ENCODE peak calls at places on chromosomes 7 and 10, in seven cellular contexts. A is spleen, S is ovary, L is H1, P is heart left ventricle, I is IMR-90, N is body of pancreas. G is an unnamed sample. For H3K4me1, the result is how much of the 10 kb centered on the place peaks cover.

GRCh38 chr7:16066805-16067459 is 354.4 kb downstream of the CRPPA start:
- DNase-seq in S (no peak), I (no peak), N (no peak), P (no peak), A (no peak), L (no peak), G (no peak)

GRCh38 chr10:26468291-26468690 is 30.1 kb downstream of the APBB1IP start:
- DNase-seq in N (no peak), I (no peak), P (no peak), L (no peak), S (no peak), A (no peak), G (no peak)

GRCh38 chr7:99001482-99002145 is 123.3 kb downstream of the TRRAP start:
- DNase-seq in N (peak), S (no peak), P (no peak), A (no peak), L (no peak), I (no peak), G (no peak)

GRCh38 chr7:101391991-101392390 is 29.3 kb downstream of the COL26A1 start:
- DNase-seq in L (peak), A (no peak), I (no peak), S (no peak), P (no peak), N (no peak), G (no peak)

GRCh38 chr7:134649231-134649775 is 2.6 kb downstream of the BPGM start:
- DNase-seq in I (peak), N (no peak), S (no peak), A (no peak), L (no peak), P (no peak), G (no peak)

GRCh38 chr7:75915416-75916156 is 631 bp downstream of the POR start:
- DNase-seq in L (peak), N (peak), A (peak), S (no peak), I (peak), P (peak), G (peak)

GRCh38 chr10:58781873-58782488 is 269.3 kb downstream of the BICC1 start:
- DNase-seq in I (peak), S (no peak), A (no peak), P (no peak), N (no peak), L (no peak), G (no peak)

GRCh38 chr10:113520606-113521481 is 32.0 kb upstream of the HABP2 start:
- DNase-seq in L (peak), N (peak), P (peak), I (peak), A (no peak), S (peak), G (peak)

GRCh38 chr7:150982348-150982747 is 4.2 kb upstream of the KCNH2 start:
- DNase-seq in A (no peak), L (no peak), S (no peak), P (no peak), I (no peak), N (no peak), G (no peak)

GRCh38 chr7:88167223-88167622 is 52.6 kb downstream of the SRI start:
- DNase-seq in L (no peak), I (no peak), A (no peak), P (no peak), N (no peak), S (no peak), G (no peak)

GRCh38 chr10:44933451-44933850 is 22.3 kb downstream of the TMEM72 start:
- DNase-seq in N (no peak), P (no peak), I (no peak), A (peak), L (no peak), S (no peak), G (no peak)
- H3K27ac ChIP-seq in N (peak), P (no peak), I (no peak), A (no peak), L (no peak), S (no peak), G (no peak)

DNA sequence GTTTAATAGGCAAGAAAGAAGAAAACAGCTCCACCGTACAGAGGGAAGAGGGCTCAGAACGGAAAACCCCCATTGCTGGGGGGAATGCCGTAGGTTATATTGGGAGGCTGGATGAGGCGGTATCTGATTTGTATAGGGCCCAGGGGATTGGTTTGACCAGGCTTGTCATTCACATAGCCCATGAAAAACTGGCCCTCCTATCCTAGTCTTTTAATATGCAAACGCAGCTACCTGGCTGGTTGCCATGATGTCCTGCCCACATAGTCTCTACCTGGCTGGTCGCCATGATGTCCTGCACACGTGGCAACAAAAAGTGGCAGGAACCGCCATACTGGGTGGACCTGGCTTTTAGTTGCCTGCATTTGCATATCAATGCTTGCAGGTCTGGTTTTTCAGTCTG is 84.7 kb downstream of the AUTS2 start:
- DNase-seq in N (no peak), A (no peak), S (peak), I (no peak), L (no peak), P (no peak), G (no peak)
- H3K4me1 ChIP-seq in N (under half), A (under half), S (under half), I (under half), L (under half), P (under half), G (under half)

DNA sequence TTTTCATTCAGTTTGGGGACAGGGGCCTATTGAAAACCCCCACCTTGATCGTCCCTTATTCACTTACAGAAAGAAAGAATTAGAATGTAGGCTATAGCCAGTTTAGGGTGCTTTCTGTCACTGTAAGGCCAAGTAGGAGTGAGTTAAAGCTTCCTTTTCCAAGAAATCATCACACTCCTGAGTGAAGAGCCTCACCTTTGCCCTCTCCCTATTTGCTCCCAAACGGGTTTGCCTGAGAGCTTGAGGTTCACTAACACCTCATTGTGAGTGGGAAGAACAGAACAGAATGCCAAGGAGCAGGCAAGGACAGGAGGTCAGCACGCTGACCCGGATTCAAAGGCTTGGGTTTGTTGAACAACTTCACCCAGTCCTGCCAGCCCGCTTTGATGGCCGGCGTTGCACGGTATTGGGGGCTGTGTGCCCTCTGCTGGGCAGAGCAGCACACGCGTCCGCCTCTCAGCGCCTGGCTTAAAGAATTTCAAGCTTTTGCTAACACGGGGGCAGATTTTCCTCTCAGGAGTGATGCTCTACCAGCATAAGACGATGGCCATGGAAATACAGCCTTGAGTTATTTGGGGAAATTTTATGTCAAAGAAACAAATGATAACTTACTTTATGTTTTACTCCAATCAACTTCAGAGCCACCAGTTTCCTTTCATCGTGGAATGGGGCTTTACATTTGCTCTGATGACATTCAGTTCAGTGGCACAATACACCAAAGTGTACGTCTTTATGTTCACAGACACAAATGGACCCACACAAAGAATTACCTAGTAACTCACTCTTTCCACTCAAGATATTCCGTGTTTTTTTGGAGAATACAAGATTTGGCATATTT is 470.0 kb downstream of the SUGCT start:
- DNase-seq in P (peak), L (peak), A (peak), N (peak), I (peak), S (peak), G (peak)
- TF ChIP-seq CTCF in P (peak), L (peak), A (peak), N (peak), I (peak), S (no peak), G (peak)

GRCh38 chr7:55964261-55964801 is at the start of gene NIPSNAP2:
- DNase-seq in L (peak), A (no peak), S (peak), P (peak), I (peak), N (peak), G (peak)

GRCh38 chr7:55969391-55969790 is 5.0 kb downstream of the NIPSNAP2 start:
- DNase-seq in A (no peak), P (no peak), S (no peak), I (no peak), L (no peak), N (no peak), G (no peak)

GRCh38 chr7:55964802-55965470 is 551 bp downstream of the NIPSNAP2 start:
- DNase-seq in L (no peak), N (peak), I (peak), S (peak), A (peak), P (peak), G (peak)

GRCh38 chr7:55965805-55966421 is 1.5 kb downstream of the NIPSNAP2 start:
- DNase-seq in N (peak), I (peak), P (peak), S (peak), L (no peak), A (no peak), G (no peak)

DNA sequence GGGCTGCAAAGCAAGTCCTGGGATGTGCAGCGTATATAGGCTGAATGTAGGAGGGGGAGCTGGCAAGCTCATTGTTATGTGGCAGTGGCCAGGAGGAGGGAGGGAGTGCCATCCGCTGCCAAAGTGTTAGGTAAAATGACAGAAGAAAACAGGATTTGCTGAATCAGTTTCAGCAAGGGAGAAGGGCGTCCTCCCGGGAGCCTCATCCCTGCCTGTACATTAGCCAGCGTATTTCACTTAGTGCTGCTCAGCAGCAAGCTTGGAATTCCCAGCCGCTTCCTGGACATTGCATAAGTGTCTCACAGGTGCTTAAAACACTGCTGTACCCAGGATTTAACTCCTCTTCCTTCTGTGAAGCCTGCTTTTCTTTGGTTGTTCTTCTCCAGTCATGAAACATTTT is 2.5 kb downstream of the NIPSNAP2 start:
- DNase-seq in N (no peak), S (no peak), I (no peak), A (no peak), P (no peak), L (no peak), G (no peak)
- H3K27ac ChIP-seq in N (peak), S (no peak), I (no peak), A (no peak), P (peak), L (no peak), G (no peak)

DNA sequence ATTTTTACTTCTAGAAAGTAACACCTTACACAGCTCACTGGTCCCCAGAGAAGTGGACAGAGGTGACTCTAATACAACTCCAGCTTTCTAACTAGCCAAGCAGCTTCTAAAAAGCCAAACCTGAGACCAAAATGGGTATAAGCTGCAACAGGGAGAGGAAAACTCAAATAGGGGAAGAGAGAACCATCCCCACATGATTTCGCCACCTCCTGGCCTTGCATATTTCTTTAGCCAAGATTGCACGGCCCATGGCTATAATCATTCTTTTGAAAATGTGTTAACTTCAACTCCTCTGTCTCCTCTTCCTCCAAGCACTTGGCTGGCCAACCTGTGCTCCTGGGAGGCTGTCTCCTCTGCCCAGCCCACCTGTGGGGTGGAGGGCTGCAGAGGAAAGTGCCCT is 28.7 kb downstream of the NUP42 start:
- DNase-seq in I (no peak), L (no peak), P (no peak), A (no peak), N (no peak), S (no peak), G (no peak)
- H3K4me1 ChIP-seq in I (under half), L (under half), P (under half), A (under half), N (under half), S (under half), G (under half)

GRCh38 chr7:37645276-37646040 is 38.1 kb upstream of the GPR141 start:
- DNase-seq in P (no peak), S (no peak), A (no peak), I (no peak), L (no peak), N (no peak), G (no peak)

GRCh38 chr7:37642028-37642540 is 41.5 kb upstream of the GPR141 start:
- DNase-seq in S (no peak), N (no peak), P (no peak), I (no peak), L (no peak), A (no peak), G (no peak)

GRCh38 chr7:37643876-37644275 is 39.7 kb upstream of the GPR141 start:
- DNase-seq in S (no peak), L (peak), P (no peak), A (no peak), I (no peak), N (no peak), G (no peak)
- TF ChIP-seq CTCF in S (no peak), L (peak), P (no peak), A (no peak), I (no peak), N (no peak), G (no peak)